ENCODE peak calls at places on chromosomes 6 and 20, in nine cellular contexts. W is A549, T is esophagus squamous epithelium, V is heart left ventricle, H is prostate gland, R is breast epithelium, G is transverse colon, L is IMR-90, S is ovary. A is an unnamed sample.

GRCh38 chr6:143700684-143701342 is 23.0 kb downstream of the PHACTR2 start:
- DNase-seq in W (no peak), T (no peak), V (no peak), H (no peak), R (no peak), G (no peak), L (peak), S (no peak), A (no peak)

GRCh38 chr6:56246544-56246940 is 838 bp downstream of the COL21A1 start:
- DNase-seq in W (no peak), T (no peak), V (no peak), H (no peak), R (no peak), G (no peak), L (no peak), S (no peak), A (no peak)

GRCh38 chr20:53804920-53805894 is 211.6 kb upstream of the ZNF217 start:
- DNase-seq in W (peak), T (no peak), V (no peak), H (no peak), R (no peak), G (no peak), L (no peak), S (no peak), A (no peak)

GRCh38 chr6:88665131-88665530 is 298.3 kb downstream of the RNGTT start:
- DNase-seq in W (no peak), T (no peak), V (no peak), H (no peak), R (no peak), G (no peak), L (no peak), S (no peak), A (no peak)

GRCh38 chr20:48807051-48807450 is 20.7 kb downstream of the PREX1 start:
- DNase-seq in W (no peak), T (no peak), V (no peak), H (no peak), R (no peak), G (no peak), L (no peak), S (no peak), A (no peak)

GRCh38 chr20:3592931-3593330 is 70.3 kb downstream of the GFRA4 start:
- DNase-seq in W (no peak), T (no peak), V (no peak), H (no peak), R (no peak), G (no peak), L (no peak), S (no peak), A (no peak)

GRCh38 chr6:10695086-10695657 is 400 bp downstream of the PAK1IP1 start:
- DNase-seq in W (no peak), T (no peak), V (no peak), H (no peak), R (no peak), G (no peak), L (peak), S (no peak), A (no peak)

GRCh38 chr6:19032486-19033295 is 645.5 kb downstream of the RNF144B start:
- DNase-seq in W (no peak), T (no peak), V (no peak), H (no peak), R (no peak), G (no peak), L (no peak), S (no peak), A (no peak)

GRCh38 chr6:1491025-1491424 is 101.6 kb downstream of the FOXF2 start:
- DNase-seq in W (no peak), T (no peak), V (no peak), H (no peak), R (no peak), G (no peak), L (no peak), S (no peak), A (no peak)

GRCh38 chr20:50333856-50334255 is 143.2 kb downstream of the CEBPB start:
- DNase-seq in W (no peak), T (no peak), V (peak), H (peak), R (peak), G (no peak), L (peak), S (peak), A (no peak)

GRCh38 chr6:43930440-43931154 is 160.6 kb downstream of the VEGFA start:
- DNase-seq in W (no peak), T (no peak), V (no peak), H (no peak), R (no peak), G (no peak), L (no peak), S (no peak), A (no peak)

GRCh38 chr6:158481612-158482473 is 78.0 kb upstream of the TMEM181 start:
- DNase-seq in W (peak), T (no peak), V (no peak), H (no peak), R (no peak), G (no peak), L (peak), S (no peak), A (no peak)

GRCh38 chr6:154683756-154684523 is 49.3 kb upstream of the SCAF8 start:
- DNase-seq in W (no peak), T (no peak), V (no peak), H (no peak), R (no peak), G (no peak), L (peak), S (no peak), A (no peak)

GRCh38 chr6:25995507-25995906 is 32.9 kb downstream of the TRIM38 start:
- DNase-seq in W (no peak), T (no peak), V (no peak), H (no peak), R (no peak), G (no peak), L (no peak), S (no peak), A (no peak)

GRCh38 chr6:108782231-108783041 is 65.8 kb upstream of the ARMC2 start:
- DNase-seq in W (peak), T (no peak), V (peak), H (peak), R (peak), G (peak), L (peak), S (peak), A (peak)

GRCh38 chr6:83854766-83855165 is 1.6 kb downstream of the RIPPLY2 start:
- DNase-seq in W (no peak), T (no peak), V (no peak), H (no peak), R (no peak), G (no peak), L (no peak), S (no peak), A (no peak)

GRCh38 chr20:21387528-21387927 is 9.8 kb downstream of the NKX2-4 start:
- DNase-seq in W (no peak), T (no peak), V (no peak), H (no peak), R (no peak), G (no peak), L (no peak), S (no peak), A (no peak)

GRCh38 chr6:85078071-85078470 is 313.7 kb upstream of the TBX18 start:
- DNase-seq in W (peak), T (no peak), V (no peak), H (no peak), R (no peak), G (no peak), L (peak), S (no peak), A (no peak)

GRCh38 chr20:20697325-20697845 is 15.1 kb downstream of the RALGAPA2 start:
- DNase-seq in W (no peak), T (no peak), V (no peak), H (peak), R (no peak), G (peak), L (no peak), S (no peak), A (no peak)

GRCh38 chr20:43243672-43244269 is 54.1 kb upstream of the PTPRT start:
- DNase-seq in W (peak), T (no peak), V (no peak), H (no peak), R (peak), G (no peak), L (no peak), S (no peak), A (no peak)

GRCh38 chr20:4011226-4011975 is 4.0 kb downstream of the RNF24 start:
- DNase-seq in W (no peak), T (no peak), V (no peak), H (no peak), R (no peak), G (no peak), L (peak), S (no peak), A (no peak)

GRCh38 chr6:30283761-30284160 is 43.0 kb upstream of the TRIM39 start:
- DNase-seq in W (no peak), T (no peak), V (no peak), H (no peak), R (no peak), G (no peak), L (no peak), S (no peak), A (no peak)

GRCh38 chr20:10476319-10476724 is 41.2 kb downstream of the SLX4IP start:
- DNase-seq in W (no peak), T (no peak), V (no peak), H (no peak), R (no peak), G (no peak), L (peak), S (no peak), A (no peak)

DNA sequence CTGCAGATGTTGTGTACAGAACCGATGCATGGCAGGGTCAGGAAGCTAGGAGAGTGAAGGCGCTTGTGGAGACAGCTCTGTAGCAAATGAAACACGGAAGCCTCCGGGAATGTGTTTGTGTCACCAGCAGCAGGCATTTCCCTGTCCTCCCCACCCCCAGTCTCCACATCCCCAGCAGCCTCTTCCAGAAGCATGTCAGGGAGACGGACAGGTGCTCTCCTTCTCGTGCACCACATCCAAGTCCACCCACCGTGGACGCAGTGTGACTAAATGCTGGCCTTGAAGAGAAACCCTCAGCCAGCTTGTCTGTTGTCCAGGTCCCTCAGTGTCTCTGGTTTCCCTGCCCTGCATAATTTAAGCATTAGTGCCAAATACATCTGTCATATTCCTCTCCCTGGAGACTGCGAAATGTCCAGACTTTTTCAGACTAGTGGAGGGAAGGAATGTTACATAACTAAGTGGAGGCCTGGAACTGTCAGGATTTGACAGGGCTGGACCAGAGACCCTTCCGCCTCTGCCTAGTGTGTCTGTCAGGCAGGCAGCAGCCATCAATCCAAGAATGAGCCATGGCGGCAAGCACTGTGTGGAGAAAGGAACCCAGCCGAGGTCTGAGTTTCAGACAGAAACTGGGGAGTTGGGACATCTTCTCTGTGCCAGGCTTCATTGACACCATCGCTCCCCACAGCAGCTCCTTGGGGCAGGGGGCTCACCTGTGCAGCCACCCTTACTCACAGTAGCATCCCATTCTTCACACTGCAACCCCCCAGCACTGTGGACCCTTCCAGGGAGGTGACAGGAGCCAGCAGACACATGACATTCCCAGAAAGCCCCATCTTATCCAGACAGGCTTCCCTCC is 26.6 kb upstream of the PI16 start:
- DNase-seq in W (no peak), T (no peak), V (no peak), H (no peak), R (no peak), G (peak), L (peak), S (no peak), A (no peak)
- TF ChIP-seq POLR2A in W (no peak), T (no peak), V (no peak), H (no peak), R (no peak), G (no peak), L (no peak), S (no peak), A (no peak)

GRCh38 chr6:33613146-33613793 is 7.9 kb upstream of the ITPR3 start:
- DNase-seq in W (no peak), T (no peak), V (no peak), H (no peak), R (no peak), G (no peak), L (peak), S (no peak), A (no peak)
- H3K27ac ChIP-seq in W (peak), T (peak), V (no peak), H (no peak), R (peak), G (no peak), L (no peak), S (no peak), A (no peak)

GRCh38 chr20:18137412-18138265 is at the start of the genes KAT14 and PET117:
- DNase-seq in W (peak), T (peak), V (peak), H (peak), R (peak), G (peak), L (peak), S (peak), A (peak)
- TF ChIP-seq POLR2A in W (peak), T (peak), V (peak), H (peak), R (peak), G (peak), L (peak), S (peak), A (no peak)

GRCh38 chr6:134004714-134005113 is 47.7 kb downstream of the SLC2A12 start:
- DNase-seq in W (no peak), T (no peak), V (no peak), H (no peak), R (no peak), G (no peak), L (peak), S (no peak), A (no peak)

GRCh38 chr6:134005824-134006223 is 46.6 kb downstream of the SLC2A12 start:
- DNase-seq in W (no peak), T (no peak), V (no peak), H (no peak), R (no peak), G (no peak), L (no peak), S (no peak), A (no peak)

GRCh38 chr6:134000443-134000842 is 47.4 kb downstream of the TBPL1 start:
- DNase-seq in W (no peak), T (no peak), V (no peak), H (no peak), R (no peak), G (no peak), L (no peak), S (no peak), A (no peak)

GRCh38 chr6:134002821-134003220 is 49.6 kb downstream of the SLC2A12 start:
- DNase-seq in W (no peak), T (no peak), V (no peak), H (no peak), R (peak), G (no peak), L (peak), S (no peak), A (no peak)

GRCh38 chr6:134003542-134003951 is 48.9 kb downstream of the SLC2A12 start:
- DNase-seq in W (no peak), T (no peak), V (no peak), H (no peak), R (no peak), G (no peak), L (peak), S (no peak), A (no peak)
- H3K27ac ChIP-seq in W (no peak), T (no peak), V (no peak), H (peak), R (peak), G (no peak), L (peak), S (no peak), A (no peak)

DNA sequence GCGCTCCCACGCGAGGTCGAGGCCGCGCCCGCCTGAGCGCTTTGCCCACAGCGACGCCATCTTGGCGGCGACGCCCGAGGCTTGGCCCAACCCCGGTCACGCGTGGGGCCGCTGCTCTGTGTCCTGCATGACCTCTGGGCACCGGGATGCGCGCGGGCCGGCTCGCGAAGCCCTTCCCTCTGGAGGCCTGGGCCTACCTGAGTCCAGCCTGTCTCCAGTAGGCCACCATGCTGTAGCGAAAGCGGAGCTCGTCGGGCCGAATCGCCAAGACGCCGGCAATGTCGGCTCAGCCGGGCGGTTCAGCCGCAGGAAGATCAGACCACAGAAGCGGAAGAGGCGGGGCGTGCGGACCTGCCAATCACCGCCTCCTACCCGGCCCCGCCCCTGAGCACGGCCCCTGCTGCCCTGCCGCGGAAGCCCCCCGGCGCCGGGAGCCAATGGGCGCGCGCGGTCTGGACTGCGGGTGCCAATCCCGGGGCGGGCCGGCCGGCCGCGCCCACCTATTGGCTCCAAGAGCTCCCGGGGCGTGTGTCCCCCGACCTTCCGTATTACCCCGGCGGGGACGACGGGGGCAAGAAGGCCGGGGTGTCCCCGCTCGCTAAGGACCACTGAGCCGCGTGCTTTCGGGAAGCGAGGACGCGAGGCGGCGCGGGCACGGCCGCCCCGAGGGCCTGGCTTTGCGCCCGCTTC is at the start of gene ATP5F1E:
- DNase-seq in W (peak), T (peak), V (peak), H (peak), R (peak), G (peak), L (peak), S (peak), A (peak)
- TF ChIP-seq POLR2A in W (peak), T (peak), V (peak), H (peak), R (peak), G (peak), L (peak), S (peak), A (peak)

GRCh38 chr20:24493181-24493580 is 23.8 kb downstream of the SYNDIG1 start:
- DNase-seq in W (no peak), T (no peak), V (no peak), H (no peak), R (no peak), G (no peak), L (no peak), S (no peak), A (no peak)
- H3K27ac ChIP-seq in W (no peak), T (no peak), V (no peak), H (no peak), R (no peak), G (no peak), L (no peak), S (no peak), A (no peak)

GRCh38 chr6:28335564-28336283 is at the start of gene ZSCAN31:
- DNase-seq in W (peak), T (peak), V (peak), H (peak), R (peak), G (peak), L (peak), S (peak), A (peak)
- TF ChIP-seq POLR2A in W (peak), T (peak), V (peak), H (peak), R (peak), G (peak), L (peak), S (peak), A (peak)

DNA sequence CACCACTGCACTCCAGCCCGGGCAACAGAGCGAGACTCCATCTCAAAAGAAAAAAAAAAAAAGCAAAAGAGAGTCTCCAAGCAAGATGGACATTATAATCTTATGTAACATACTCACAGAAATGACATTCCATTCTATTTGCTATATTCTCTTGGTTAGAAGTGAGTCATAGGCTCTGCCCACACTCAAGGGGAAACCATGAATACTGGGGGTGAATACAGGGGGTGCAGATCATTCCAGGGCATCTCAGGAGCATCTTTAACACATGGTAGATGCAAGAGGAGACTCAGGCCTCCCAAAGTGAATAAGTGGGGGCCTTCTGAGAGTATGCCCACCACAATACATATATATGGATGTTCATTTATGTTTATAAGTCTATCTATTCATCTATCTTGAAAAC is 18.3 kb upstream of the RANBP9 start:
- DNase-seq in W (no peak), T (no peak), V (no peak), H (no peak), R (no peak), G (no peak), L (peak), S (no peak), A (no peak)
- H3K27ac ChIP-seq in W (no peak), T (no peak), V (no peak), H (no peak), R (no peak), G (no peak), L (no peak), S (no peak), A (no peak)

GRCh38 chr20:45937765-45938164 is 3.3 kb downstream of the PCIF1 start:
- DNase-seq in W (no peak), T (no peak), V (no peak), H (no peak), R (no peak), G (no peak), L (peak), S (no peak), A (no peak)

GRCh38 chr20:45934587-45935415 is at the start of gene PCIF1:
- DNase-seq in W (peak), T (peak), V (peak), H (peak), R (peak), G (peak), L (peak), S (peak), A (peak)

GRCh38 chr20:45934046-45934586 is 367 bp upstream of the PCIF1 start:
- DNase-seq in W (peak), T (no peak), V (peak), H (peak), R (peak), G (peak), L (peak), S (peak), A (no peak)

GRCh38 chr20:45935416-45936046 is 1.0 kb downstream of the PCIF1 start:
- DNase-seq in W (no peak), T (no peak), V (no peak), H (no peak), R (no peak), G (no peak), L (peak), S (no peak), A (no peak)

DNA sequence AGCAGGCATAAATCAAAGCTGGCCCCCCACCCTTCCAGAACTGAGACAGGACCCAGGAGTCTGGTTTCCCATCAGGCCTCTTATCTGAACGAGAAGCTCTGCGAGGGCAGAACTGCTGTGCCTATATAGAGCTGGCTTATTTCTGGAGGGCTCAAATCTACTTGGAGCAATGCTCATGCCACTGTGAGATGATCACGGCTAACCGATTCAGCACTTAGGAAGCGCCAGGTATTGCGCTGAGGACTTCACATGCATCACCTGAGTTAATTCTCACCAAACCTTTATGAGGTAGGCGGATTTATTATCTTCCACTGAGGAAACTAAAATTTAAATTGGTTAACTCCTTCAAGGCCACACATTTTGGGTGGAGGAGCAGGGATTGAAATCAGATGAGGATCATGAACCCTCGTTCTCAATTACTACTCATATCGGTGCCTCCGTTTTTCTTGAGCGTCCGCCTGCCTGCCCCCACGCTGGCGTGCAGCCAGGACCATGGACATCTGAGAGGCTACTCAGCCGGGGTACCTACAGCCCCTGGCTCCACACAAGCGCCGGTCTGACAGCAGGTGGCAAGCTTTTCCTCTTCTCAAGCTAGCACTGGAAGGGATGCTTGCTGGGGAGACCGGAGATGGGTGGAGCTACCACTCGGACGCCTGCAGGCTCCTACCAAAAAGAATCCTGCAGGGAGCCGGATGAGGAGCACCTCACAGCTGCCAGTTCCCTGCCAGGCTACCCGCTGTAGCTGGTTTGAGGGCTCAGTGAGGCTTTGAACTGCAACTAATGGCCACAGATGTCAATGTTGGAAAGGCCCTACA is 1.0 kb upstream of the PCIF1 start:
- DNase-seq in W (peak), T (no peak), V (peak), H (peak), R (peak), G (peak), L (peak), S (peak), A (peak)
- TF ChIP-seq POLR2A in W (peak), T (peak), V (peak), H (no peak), R (no peak), G (no peak), L (no peak), S (no peak), A (no peak)